ENCODE peak calls at places on chromosomes 16 and 17, in nine cellular contexts. I, A, K, N, G, Z, P, W and Q are unnamed samples.

GRCh38 chr17:78315355-78316114 is 44.3 kb downstream of the SOCS3 start:
- DNase-seq in I (peak; percentile 49), A (no peak), K (no peak), N (peak; percentile 89), G (peak; percentile 86), Z (peak; percentile 95), P (peak; percentile 94), W (peak; percentile 94), Q (peak; percentile 60)

GRCh38 chr17:72111374-72111773 is 9.4 kb upstream of the SOX9 start:
- DNase-seq in I (no peak), A (peak; percentile 37), K (no peak), N (no peak), G (no peak), Z (no peak), P (no peak), W (no peak), Q (no peak)

GRCh38 chr17:77728022-77728671 is 230.4 kb upstream of the TNRC6C start:
- DNase-seq in I (no peak), A (no peak), K (no peak), N (peak; percentile 68), G (peak; percentile 82), Z (peak; percentile 65), P (peak; percentile 14), W (no peak), Q (no peak)

GRCh38 chr16:70577256-70577698 is 53.7 kb downstream of the SF3B3 start:
- DNase-seq in I (no peak), A (no peak), K (no peak), N (no peak), G (no peak), Z (no peak), P (no peak), W (no peak), Q (no peak)

GRCh38 chr17:32943647-32944191 is 15.8 kb downstream of the TMEM98 start:
- DNase-seq in I (no peak), A (no peak), K (no peak), N (no peak), G (peak; percentile 31), Z (peak; percentile 53), P (peak; percentile 95), W (peak; percentile 75), Q (no peak)

GRCh38 chr16:3744018-3744417 is 26.7 kb upstream of the TRAP1 start:
- DNase-seq in I (no peak), A (no peak), K (peak; percentile 39), N (no peak), G (no peak), Z (no peak), P (no peak), W (no peak), Q (no peak)

GRCh38 chr17:44074231-44074910 is 3.8 kb downstream of the G6PC3 start:
- DNase-seq in I (no peak), A (no peak), K (no peak), N (no peak), G (no peak), Z (no peak), P (no peak), W (no peak), Q (no peak)

GRCh38 chr16:85573696-85574641 is 39.2 kb upstream of the GSE1 start:
- DNase-seq in I (no peak), A (no peak), K (no peak), N (peak; percentile 86), G (no peak), Z (peak; percentile 77), P (peak; percentile 90), W (peak; percentile 78), Q (peak; percentile 87)

GRCh38 chr17:38341035-38341721 is 2.6 kb downstream of the GPR179 start:
- DNase-seq in I (no peak), A (peak; percentile 57), K (no peak), N (peak; percentile 79), G (peak; percentile 21), Z (no peak), P (peak; percentile 34), W (no peak), Q (no peak)

GRCh38 chr17:29918922-29919856 is 10.8 kb downstream of the SSH2 start:
- DNase-seq in I (no peak), A (no peak), K (no peak), N (no peak), G (no peak), Z (no peak), P (no peak), W (no peak), Q (no peak)

GRCh38 chr16:17465460-17465859 is 5.3 kb downstream of the XYLT1 start:
- DNase-seq in I (no peak), A (no peak), K (no peak), N (no peak), G (no peak), Z (no peak), P (no peak), W (no peak), Q (no peak)

DNA sequence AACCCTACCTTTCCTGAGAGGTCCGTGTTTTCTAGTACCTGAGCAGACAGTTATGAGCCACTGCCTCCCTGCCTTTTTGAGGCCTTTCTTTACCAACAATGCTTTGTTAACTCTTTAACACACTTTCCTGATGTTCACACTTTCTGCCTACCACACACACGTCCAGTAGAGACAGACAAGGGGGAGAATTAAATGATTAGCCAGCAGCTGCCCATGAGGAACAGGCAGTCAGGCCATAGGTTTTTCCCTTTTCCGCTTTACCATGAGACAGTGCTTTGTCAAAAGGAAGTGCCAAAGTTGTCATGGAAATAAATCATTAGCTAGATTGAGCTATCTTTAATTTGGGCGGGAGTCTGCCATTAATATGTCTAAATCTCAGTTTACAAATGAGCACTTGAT is 102.0 kb downstream of the PITPNC1 start:
- DNase-seq in I (no peak), A (no peak), K (no peak), N (no peak), G (no peak), Z (no peak), P (no peak), W (no peak), Q (no peak)
- TF ChIP-seq CTCF in I (no peak), A (no peak), K (no peak), N (no peak), G (no peak), Z (no peak), P (no peak), W (no peak), Q (no peak)

GRCh38 chr17:438191-438590 is 85.6 kb upstream of the RPH3AL start:
- DNase-seq in I (no peak), A (no peak), K (no peak), N (no peak), G (no peak), Z (no peak), P (no peak), W (no peak), Q (no peak)

GRCh38 chr17:437545-437944 is 84.9 kb upstream of the RPH3AL start:
- DNase-seq in I (no peak), A (no peak), K (no peak), N (no peak), G (no peak), Z (no peak), P (no peak), W (no peak), Q (no peak)

GRCh38 chr17:443109-443508 is 90.5 kb upstream of the RPH3AL start:
- DNase-seq in I (no peak), A (no peak), K (no peak), N (no peak), G (no peak), Z (no peak), P (no peak), W (no peak), Q (no peak)

GRCh38 chr17:444879-445454 is 92.4 kb upstream of the RPH3AL start:
- DNase-seq in I (no peak), A (peak; percentile 43), K (no peak), N (no peak), G (no peak), Z (no peak), P (no peak), W (no peak), Q (no peak)

DNA sequence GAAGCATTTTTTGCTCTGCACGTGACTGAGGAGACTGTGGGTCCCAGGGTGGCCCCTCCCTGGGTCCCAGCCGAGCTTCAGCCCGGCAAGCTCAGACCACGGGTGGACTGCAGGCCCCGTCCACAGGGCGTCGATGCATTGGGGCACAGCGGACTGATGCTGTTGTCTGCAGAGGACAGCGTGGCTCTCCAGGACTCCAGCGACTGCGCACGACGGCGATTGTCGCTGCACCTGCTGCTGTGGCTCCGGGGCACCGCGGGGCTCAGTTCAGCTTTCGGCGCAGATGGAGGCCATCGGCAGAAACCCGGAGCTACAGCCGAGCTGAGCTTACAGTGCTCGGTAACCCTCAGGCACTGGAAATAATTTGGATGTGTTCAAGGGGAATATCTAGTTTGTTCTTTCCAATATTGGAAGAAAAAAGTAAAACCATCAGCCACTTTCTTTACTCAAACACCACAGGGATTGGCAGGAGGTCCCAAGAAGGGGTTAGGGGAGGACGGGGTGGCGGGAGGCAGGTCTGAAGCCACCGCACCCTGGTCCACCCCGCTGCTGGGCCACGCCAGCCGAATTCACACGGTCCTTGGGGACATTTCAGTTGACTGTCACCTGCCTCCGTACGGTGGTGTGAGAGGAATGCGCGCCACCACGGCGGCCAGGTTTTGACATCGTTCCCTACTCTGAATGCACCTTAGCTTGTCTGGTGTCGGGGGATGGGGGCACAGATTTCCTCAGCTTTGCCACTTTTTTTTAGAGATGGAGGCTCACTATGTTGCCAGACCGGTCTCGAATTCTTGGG is 88.7 kb upstream of the RPH3AL start:
- DNase-seq in I (no peak), A (no peak), K (no peak), N (no peak), G (no peak), Z (no peak), P (no peak), W (no peak), Q (no peak)
- H3K27ac ChIP-seq in I (no peak overlapping the region), A (no peak overlapping the region), K (no peak overlapping the region), N (no peak overlapping the region), G (no peak overlapping the region), Z (no peak overlapping the region), P (no peak overlapping the region), W (no peak overlapping the region), Q (no peak overlapping the region)

GRCh38 chr17:68522266-68522665 is 10.0 kb downstream of the PRKAR1A start:
- DNase-seq in I (no peak), A (no peak), K (no peak), N (no peak), G (no peak), Z (no peak), P (no peak), W (no peak), Q (no peak)
- H3K9me3 ChIP-seq in I (no peaks in the 10 kb centered on the region), A (no peaks in the 10 kb centered on the region), K (no peaks in the 10 kb centered on the region), N (no peaks in the 10 kb centered on the region), G (no peaks in the 10 kb centered on the region), Z (no peaks in the 10 kb centered on the region), P (no peaks in the 10 kb centered on the region), W (no peaks in the 10 kb centered on the region), Q (no peaks in the 10 kb centered on the region)

DNA sequence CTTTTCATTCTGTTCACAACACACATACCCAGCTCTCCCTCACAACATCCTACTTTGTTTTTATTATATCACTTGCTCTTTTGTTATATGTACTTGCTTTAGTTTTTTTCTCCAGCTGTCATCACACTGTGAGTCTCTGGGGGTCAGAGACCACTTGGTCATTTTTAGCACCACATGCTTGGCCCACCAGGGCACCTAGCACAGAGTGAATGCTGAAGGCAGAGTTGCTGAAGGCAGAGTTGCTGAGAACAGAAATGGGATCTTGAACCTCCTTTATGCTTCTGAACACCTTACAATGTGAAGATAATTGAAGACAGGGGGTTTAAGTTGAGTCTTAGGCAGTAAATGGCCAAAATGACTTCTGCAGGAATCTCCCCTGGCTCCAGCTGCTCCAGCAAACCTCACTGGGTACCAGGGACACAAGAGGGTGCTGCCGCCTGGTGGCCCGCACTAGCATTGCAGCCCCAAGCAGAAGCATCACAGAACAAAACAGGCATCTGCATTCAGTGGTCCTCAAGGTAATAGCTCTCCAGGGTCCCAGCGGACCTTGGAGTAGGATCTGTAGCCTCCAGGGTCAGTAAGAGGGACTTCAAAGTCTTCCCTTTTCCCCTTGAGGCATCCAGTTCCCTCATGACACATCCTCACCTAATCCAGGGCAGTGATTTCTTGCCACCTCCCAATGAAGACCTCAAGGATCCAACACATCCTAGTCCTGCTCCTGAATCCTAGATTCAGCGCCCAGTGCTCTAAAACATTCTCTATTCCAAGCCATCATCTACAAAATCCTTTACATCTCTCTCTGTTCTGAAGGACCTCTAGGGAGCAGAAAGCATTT is 1972.6 kb downstream of the TP53TG3F start:
- DNase-seq in I (no peak), A (no peak), K (no peak), N (no peak), G (no peak), Z (no peak), P (no peak), W (no peak), Q (peak; percentile 62)
- TF ChIP-seq CTCF in I (no peak), A (peak; percentile 42), K (peak; percentile 46), N (peak; percentile 46), G (no peak), Z (no peak), P (no peak), W (no peak), Q (peak; percentile 45)